ENCODE peak calls at places on chromosomes 13 and 19, in seven cellular contexts. M is AG04450, E is AG08395, P is colonic mucosa, D is HEK293T, C is dorsolateral prefrontal cortex, R is NCI-H774. U is an unnamed sample.

GRCh38 chr19:15297416-15298224 is 34.7 kb downstream of the BRD4 start:
- DNase-seq in M (peak; percentile 52), C (no peak), D (no peak), P (peak; percentile 39), E (no peak), R (peak; percentile 86), U (no peak)

GRCh38 chr19:31350033-31350692 is 927 bp upstream of the TSHZ3 start:
- DNase-seq in D (peak; percentile 46), P (no peak), M (no peak), C (no peak), E (peak; percentile 44), R (no peak), U (no peak)

GRCh38 chr13:31920301-31920818 is 111.2 kb upstream of the FRY start:
- DNase-seq in C (no peak), D (no peak), M (no peak), E (no peak), P (no peak), R (no peak), U (no peak)

GRCh38 chr19:49613374-49613773 is 22.4 kb downstream of the PRR12 start:
- DNase-seq in M (no peak), R (no peak), E (peak; percentile 26), P (no peak), D (no peak), C (no peak), U (peak; percentile 41)

GRCh38 chr13:31919241-31919640 is 112.3 kb upstream of the FRY start:
- DNase-seq in P (no peak), E (no peak), C (no peak), R (no peak), D (no peak), M (no peak), U (no peak)

GRCh38 chr19:29810504-29810871 is 1.3 kb upstream of the CCNE1 start:
- DNase-seq in D (no peak), E (no peak), M (no peak), R (no peak), C (no peak), P (peak; percentile 21), U (no peak)

GRCh38 chr13:37349916-37350315 is 244.5 kb upstream of the CSNK1A1L start:
- DNase-seq in M (no peak), C (no peak), P (no peak), E (no peak), D (no peak), R (no peak), U (no peak)

GRCh38 chr13:69935043-69935442 is 172.6 kb upstream of the ATXN8OS start:
- DNase-seq in E (no peak), P (no peak), D (peak; percentile 32), R (no peak), C (no peak), M (no peak), U (no peak)

GRCh38 chr19:33868821-33869412 is 72.2 kb downstream of the KCTD15 start:
- DNase-seq in R (no peak), M (no peak), E (peak; percentile 49), C (peak; percentile 67), D (peak; percentile 49), P (no peak), U (no peak)

GRCh38 chr19:40718774-40719391 is 2.0 kb downstream of the ITPKC start:
- DNase-seq in R (no peak), P (peak; percentile 97), E (peak; percentile 28), D (no peak), M (no peak), C (no peak), U (peak; percentile 34)

GRCh38 chr13:35472308-35473008 is 4.0 kb downstream of the MAB21L1 start:
- DNase-seq in P (no peak), R (no peak), M (no peak), C (no peak), E (no peak), D (no peak), U (no peak)

GRCh38 chr19:14115761-14116160 is 1.8 kb downstream of the PRKACA start:
- DNase-seq in M (no peak), E (no peak), P (no peak), D (no peak), C (no peak), R (no peak), U (no peak)